ENCODE peak calls at places on chromosome 2, in four cellular contexts. M is HepG2, A is transverse colon, Y is prostate gland. T is an unnamed sample.

GRCh38 chr2:19776941-19777514 is 124.8 kb downstream of the TTC32 start:
- DNase-seq in A (no peak), M (no peak), Y (no peak), T (no peak)

GRCh38 chr2:241752253-241752652 is 17.8 kb downstream of the D2HGDH start:
- DNase-seq in Y (no peak), A (no peak), M (no peak), T (no peak)

GRCh38 chr2:214830794-214831346 is 21.4 kb upstream of the BARD1 start:
- DNase-seq in A (no peak), Y (no peak), M (peak), T (no peak)

GRCh38 chr2:238216651-238217184 is 13.2 kb upstream of the ILKAP start:
- DNase-seq in A (no peak), M (no peak), Y (no peak), T (no peak)

GRCh38 chr2:221943078-221943810 is 355.6 kb downstream of the PAX3 start:
- DNase-seq in Y (peak), M (no peak), A (peak), T (no peak)

GRCh38 chr2:172513935-172514586 is 41.8 kb upstream of the PDK1 start:
- DNase-seq in Y (no peak), M (no peak), A (no peak), T (no peak)

GRCh38 chr2:70328921-70329561 is 27.2 kb upstream of the FAM136A start:
- DNase-seq in M (peak), Y (peak), A (peak), T (no peak)

GRCh38 chr2:213167559-213167958 is 16.1 kb upstream of the IKZF2 start:
- DNase-seq in Y (no peak), A (no peak), M (no peak), T (no peak)

GRCh38 chr2:217340176-217340575 is 480.3 kb upstream of the TNP1 start:
- DNase-seq in A (no peak), M (no peak), Y (no peak), T (no peak)

DNA sequence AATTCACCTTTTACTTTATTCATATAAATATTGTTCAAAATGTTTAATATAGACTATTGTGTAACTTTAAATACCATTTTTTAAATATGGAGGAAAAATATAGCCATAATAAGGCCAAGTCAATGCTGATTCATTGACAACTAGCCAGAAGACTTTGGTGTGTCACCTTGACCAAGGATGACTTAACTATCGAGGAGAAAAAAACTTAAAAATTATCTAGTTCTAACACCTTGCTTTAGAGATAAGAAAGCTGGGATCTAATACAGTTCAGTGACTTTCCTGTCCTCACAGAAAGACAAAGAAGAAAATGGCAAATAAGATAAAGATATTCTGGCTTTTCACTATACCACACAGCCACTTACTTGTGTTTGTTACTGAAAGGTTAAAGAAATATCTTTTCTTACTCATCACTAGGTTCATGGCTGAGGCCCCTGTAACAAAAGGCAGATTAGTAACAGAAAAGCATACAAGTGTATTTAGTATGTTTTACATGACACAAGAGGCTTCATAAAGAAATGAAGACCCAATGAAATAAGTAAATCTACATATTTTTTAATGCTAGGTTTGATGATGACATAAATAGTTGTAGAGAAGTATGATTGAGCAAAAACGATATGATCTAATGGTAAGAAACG is 65.9 kb upstream of the LRRTM1 start:
- DNase-seq in Y (no peak), A (no peak), M (no peak), T (no peak)
- TF ChIP-seq POLR2AphosphoS5 in Y (no peak), A (no peak), M (no peak), T (no peak)

GRCh38 chr2:161223139-161223732 is 63.0 kb downstream of the TANK start:
- DNase-seq in M (peak), Y (peak), A (no peak), T (no peak)
- TF ChIP-seq CTCF in M (peak), Y (peak), A (peak), T (peak)

GRCh38 chr2:97661927-97662326 is 1.9 kb downstream of the ACTR1B start:
- DNase-seq in M (no peak), Y (no peak), A (no peak), T (no peak)

GRCh38 chr2:97658691-97659157 is 5.1 kb downstream of the ACTR1B start:
- DNase-seq in A (no peak), M (no peak), Y (no peak), T (no peak)

GRCh38 chr2:97660775-97661417 is 2.9 kb downstream of the ACTR1B start:
- DNase-seq in M (no peak), A (no peak), Y (no peak), T (no peak)

GRCh38 chr2:97659256-97660043 is 4.4 kb downstream of the ACTR1B start:
- DNase-seq in M (no peak), A (no peak), Y (no peak), T (no peak)

DNA sequence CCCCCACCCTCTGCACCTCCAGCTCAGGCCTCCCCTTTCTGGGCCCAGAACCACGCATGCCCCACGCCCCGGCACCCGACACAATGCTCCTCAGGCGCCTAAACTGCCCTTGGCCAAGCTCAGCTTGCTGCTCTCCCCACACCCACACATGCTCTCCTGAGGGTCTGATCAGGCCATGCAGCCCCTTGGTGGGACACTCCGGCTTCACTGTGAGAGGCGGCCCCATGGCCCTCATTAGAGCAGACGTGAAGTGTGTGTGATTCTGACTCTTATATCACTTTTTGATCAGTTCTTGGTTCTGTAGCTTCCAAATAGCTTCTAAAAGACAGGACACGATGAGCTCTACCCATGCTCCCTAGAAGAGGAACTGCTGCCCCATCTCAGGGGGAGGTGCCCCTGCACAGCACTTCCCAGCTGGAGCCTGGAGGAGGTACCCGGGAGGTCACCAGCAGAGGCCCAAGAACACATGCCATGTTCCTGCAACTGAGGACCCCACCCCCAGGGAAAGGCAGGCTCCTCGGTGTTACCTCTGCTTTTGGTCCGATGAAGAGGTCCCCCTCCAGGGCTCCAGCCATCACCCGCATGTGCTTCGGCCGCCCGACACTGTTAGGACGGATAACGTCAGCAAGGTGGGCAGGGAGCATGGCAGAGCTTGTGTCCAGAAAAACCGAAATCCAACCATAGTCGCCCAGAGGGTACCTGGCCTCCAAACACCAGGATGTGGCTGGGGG is 3.6 kb downstream of the ACTR1B start:
- DNase-seq in A (no peak), Y (no peak), M (no peak), T (no peak)
- TF ChIP-seq POLR2AphosphoS5 in A (no peak), Y (no peak), M (no peak), T (no peak)

DNA sequence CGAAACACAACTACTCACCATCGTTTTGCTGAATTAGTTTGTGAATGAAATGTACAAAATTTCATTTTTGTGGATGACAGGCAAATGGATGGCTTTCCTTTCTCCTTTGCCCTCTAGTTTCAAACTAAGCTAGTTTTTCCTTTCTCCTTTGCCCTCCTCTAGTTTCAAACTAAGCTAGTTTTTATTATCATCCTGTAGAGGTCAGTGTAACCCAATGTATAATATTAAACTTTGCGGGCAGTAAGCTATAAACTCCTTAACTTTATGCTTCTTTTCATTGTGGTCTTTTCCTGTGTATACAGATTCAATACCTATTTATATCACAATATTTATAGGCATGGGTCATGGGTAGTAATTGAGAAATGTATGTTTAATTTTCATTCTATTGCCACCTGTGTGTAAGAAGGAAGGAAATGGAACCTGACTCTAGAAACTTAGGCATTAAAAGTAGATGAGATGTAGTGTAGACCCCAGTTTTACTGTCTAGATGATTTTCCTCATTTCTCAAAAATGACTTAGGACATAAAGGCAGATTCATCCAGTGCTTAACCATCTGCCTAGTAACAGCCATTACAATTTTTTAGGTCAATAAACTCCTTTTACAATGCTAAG is 58.1 kb downstream of the MAP3K19 start:
- DNase-seq in M (peak), Y (no peak), A (no peak), T (no peak)
- TF ChIP-seq CTCF in M (peak), Y (no peak), A (peak), T (peak)